ENCODE peak calls at places on chromosomes 3 and 15, in five cellular contexts. R is neural crest cell, X is NB4, T is progenitor cell of endocrine pancreas, N is neural progenitor cell. H is an unnamed sample.

GRCh38 chr15:90839187-90840071 is 29.0 kb upstream of the FURIN start:
- DNase-seq in R (peak), X (peak), T (no peak), N (peak), H (no peak)

GRCh38 chr15:64143276-64143675 is 8.3 kb upstream of the SNX22 start:
- DNase-seq in R (no peak), X (no peak), T (no peak), N (no peak), H (no peak)

GRCh38 chr15:58669108-58669507 is 80.4 kb downstream of the ADAM10 start:
- DNase-seq in R (no peak), X (no peak), T (no peak), N (no peak), H (no peak)

GRCh38 chr3:115922681-115923347 is 299.5 kb downstream of the GAP43 start:
- DNase-seq in R (peak), X (peak), T (no peak), N (peak), H (no peak)

GRCh38 chr3:34444137-34444536 is 645.7 kb downstream of the PDCD6IP start:
- DNase-seq in R (no peak), X (no peak), T (no peak), N (no peak), H (no peak)

GRCh38 chr3:150763841-150764483 is 993 bp upstream of the SIAH2 start:
- DNase-seq in R (peak), X (peak), T (peak), N (peak), H (no peak)

GRCh38 chr3:184337315-184337714 is at the start of gene FAM131A:
- DNase-seq in R (no peak), X (no peak), T (no peak), N (no peak), H (no peak)

GRCh38 chr3:9183011-9183410 is 66.4 kb downstream of the SRGAP3 start:
- DNase-seq in R (no peak), X (no peak), T (no peak), N (no peak), H (no peak)

GRCh38 chr3:134409041-134409440 is 34.8 kb upstream of the AMOTL2 start:
- DNase-seq in R (no peak), X (no peak), T (no peak), N (no peak), H (no peak)

GRCh38 chr3:111338059-111338698 is 203.8 kb upstream of the CD96 start:
- DNase-seq in R (peak), X (peak), T (peak), N (peak), H (no peak)

DNA sequence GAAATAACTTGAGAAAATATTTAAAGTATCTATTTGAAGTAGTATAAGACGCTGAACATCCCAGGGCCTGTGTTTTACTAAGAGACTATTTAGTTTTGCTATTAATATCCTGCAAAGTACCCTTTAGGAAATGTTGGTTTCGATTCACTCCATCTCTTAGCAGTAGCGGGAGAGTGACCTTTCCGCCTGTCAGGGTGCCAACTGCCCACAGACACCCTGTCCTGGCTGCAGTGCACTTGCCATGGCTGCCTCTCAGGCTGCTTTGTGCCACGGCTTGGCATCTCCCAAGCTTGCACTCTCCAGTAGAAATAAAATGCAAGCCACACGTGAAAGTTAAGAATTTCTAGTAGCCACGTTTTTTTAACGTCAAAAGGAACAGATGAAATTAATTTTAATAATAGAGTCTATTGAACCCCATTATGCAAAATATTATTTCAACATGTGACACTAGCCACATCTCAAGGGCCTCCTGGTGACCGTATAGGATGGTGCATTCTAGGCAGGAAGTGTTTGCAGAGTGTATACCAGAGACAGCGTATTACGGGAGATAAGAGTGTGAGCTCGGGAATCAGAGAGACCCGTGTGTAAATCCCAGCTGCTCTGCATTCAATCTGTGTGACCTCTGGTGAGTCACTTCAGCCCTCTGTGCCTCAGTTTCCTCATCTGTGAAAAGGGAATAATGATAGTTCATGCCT is 19.8 kb downstream of the ADAMTS9 start:
- DNase-seq in R (no peak), X (no peak), T (no peak), N (no peak), H (no peak)
- TF ChIP-seq CTCF in R (peak), X (no peak), T (no peak), N (no peak), H (no peak)

GRCh38 chr3:68878322-68878721 is 54.0 kb downstream of the TAFA4 start:
- DNase-seq in R (peak), X (peak), T (no peak), N (peak), H (no peak)
- TF ChIP-seq CTCF in R (peak), X (peak), T (peak), N (peak), H (peak)

DNA sequence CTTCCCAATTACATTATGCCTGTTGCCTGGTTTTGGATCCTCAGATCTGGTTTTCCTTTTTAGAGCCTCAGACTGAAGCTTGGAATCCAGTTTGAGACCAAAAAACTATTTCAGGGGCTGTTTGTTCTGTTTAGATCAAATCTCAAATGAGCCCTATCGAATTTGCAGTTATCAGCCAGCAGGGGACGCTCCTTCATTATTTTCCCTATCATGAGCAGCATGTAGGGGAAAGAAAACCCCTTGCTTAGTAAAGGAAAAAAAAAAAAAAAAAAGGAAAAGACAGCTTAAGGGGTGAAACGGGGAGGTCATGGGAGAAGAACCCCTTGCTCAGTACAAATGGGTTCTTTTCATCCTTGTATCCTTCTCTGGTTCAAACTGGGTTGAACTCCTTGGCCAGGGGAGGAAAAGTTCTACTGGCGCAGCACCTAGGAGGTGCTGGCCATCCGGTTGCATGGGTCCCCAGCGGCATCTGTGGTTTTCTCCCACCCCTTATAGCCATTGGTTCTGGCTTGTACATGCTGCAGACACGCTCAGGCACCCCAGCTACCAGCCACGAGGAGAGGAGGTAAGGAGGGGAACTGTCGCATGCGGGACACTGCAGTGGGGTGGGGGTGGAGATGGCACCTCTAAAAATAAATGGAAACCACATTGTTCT is 1375.1 kb upstream of the ALCAM start:
- DNase-seq in R (no peak), X (peak), T (no peak), N (peak), H (no peak)
- TF ChIP-seq CTCF in R (peak), X (peak), T (peak), N (peak), H (peak)

DNA sequence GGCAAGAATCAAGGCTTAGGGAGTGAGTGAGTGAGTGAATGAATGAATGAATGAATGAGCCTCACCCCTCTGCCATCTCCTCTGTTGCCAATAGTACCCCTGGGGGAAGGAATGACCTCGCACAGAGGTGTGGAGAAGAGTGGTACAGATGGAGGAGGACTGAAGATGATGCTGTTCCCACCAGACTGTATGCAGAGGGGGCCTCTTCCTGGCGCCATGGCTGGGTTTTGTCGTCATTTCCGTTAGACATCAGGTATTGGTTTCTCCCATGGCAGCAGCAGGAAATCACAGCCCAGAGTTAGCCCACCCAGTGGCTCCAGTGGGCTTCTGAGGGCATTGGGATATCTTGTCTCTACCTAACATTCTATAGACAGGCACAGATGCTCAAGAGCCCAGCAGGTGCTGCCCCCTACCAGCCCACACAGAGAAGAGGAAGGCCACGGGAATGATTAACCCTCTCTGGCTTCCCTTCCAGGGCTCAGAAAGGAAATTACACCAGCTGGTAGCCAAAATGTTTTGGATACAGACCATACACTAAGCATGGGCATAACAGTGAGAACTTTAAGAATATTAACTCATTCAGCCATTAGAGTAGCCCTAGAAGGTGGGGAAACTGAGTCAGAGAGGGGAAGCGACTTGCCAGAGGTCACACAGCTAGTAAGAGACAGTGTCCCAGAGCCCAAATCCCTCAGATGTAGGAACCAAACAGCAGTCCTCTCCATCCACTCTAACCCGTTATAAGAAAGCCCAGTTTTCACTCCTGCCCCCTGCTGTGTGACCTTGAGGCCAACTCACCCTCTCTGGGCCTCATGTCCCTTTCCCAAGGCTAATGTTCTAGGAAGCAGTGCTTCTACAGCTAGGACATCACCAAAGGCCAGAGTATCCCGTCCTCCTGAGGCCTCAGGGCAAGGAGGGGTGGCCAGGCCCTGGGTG is 109.6 kb upstream of the SLC6A11 start:
- DNase-seq in R (no peak), X (peak), T (no peak), N (peak), H (no peak)
- TF ChIP-seq CTCF in R (no peak), X (peak), T (peak), N (peak), H (peak)

DNA sequence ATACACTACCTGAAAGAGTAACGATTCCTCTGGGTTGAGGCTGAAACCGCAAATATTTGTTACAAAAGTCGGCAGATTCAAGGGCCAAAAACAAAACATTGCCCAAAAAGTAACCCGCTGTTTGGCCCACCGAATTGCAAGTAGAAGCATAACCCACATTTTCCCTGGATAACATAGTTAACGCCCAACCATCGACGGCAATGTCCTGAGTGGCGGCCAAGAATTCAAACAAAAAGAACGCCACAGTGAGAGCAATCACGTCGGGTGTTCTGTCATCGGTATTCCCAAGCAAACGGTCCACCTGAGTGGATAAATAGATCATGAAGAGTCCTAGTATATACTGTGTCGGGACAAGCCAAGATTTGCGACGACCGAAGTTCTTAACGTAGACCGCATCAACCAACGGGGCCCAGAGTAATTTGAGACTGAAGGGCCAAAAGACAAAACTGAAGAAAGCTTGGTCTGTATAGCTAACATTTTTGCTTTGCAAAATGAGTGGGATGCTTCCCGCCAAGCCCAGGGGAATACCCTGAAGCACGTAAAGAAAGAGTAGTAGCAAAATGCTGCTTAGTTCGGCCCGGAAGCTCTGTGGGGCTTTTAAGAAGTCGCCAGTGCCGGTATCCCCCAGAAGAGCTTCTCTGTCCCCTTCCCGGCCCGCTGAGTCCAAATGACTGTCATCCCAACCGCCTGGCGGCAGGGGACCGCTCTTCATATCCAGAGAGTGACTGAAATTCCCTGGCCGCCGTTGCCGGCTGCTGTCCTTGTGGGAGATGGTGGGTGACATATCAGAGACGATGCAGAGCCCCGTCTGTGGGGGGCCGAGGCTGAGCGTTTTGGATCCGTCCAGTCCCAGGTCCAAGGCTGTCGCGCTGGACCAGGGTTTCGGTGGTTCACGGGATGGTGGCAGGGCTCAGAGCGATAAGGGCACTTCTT is 747 bp downstream of the SLC33A1 start:
- DNase-seq in R (peak), X (peak), T (peak), N (peak), H (no peak)
- TF ChIP-seq CTCF in R (peak), X (no peak), T (peak), N (peak), H (peak)

DNA sequence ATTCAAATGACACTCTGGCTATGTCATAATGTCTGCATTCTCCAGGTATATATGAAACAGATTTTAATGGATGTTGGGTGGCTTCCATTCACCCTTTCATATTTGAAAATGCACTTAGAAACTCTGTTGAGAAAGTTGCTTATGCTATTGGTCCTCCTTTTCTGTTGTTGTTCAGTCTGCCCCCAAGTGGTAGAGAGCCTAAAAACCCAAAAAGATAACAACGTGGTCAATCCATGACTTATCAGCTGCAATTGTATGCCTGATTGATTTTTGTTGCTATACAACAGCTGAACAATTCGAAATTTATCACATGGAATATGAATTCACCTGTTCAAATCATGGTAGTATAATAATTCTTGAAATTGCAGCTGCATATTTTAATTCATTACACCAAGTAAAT is 279.8 kb downstream of the ROBO2 start:
- DNase-seq in R (no peak), X (peak), T (no peak), N (peak), H (no peak)
- TF ChIP-seq CTCF in R (no peak), X (peak), T (peak), N (peak), H (peak)

DNA sequence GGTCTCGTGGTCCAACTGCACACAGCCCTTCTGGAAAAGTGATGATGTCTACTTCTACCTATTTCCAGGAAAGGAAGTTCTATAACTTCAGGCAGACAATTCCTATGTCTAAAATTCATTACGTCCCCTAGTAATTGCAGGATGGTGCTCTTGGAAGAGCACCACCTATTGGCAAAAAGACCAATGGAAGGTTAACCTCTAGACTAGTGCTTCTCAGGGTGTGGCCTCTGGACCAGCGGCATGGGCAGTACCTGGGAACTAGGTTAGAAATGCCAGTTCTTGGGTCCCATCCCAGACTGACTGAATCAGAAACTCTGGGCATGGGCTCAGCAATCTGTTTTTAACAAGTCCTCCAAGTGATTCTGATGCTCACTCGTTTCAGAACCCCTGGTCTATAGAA is 258.3 kb upstream of the ICE2 start:
- DNase-seq in R (no peak), X (no peak), T (no peak), N (no peak), H (no peak)
- TF ChIP-seq CTCF in R (no peak), X (peak), T (no peak), N (peak), H (peak)

DNA sequence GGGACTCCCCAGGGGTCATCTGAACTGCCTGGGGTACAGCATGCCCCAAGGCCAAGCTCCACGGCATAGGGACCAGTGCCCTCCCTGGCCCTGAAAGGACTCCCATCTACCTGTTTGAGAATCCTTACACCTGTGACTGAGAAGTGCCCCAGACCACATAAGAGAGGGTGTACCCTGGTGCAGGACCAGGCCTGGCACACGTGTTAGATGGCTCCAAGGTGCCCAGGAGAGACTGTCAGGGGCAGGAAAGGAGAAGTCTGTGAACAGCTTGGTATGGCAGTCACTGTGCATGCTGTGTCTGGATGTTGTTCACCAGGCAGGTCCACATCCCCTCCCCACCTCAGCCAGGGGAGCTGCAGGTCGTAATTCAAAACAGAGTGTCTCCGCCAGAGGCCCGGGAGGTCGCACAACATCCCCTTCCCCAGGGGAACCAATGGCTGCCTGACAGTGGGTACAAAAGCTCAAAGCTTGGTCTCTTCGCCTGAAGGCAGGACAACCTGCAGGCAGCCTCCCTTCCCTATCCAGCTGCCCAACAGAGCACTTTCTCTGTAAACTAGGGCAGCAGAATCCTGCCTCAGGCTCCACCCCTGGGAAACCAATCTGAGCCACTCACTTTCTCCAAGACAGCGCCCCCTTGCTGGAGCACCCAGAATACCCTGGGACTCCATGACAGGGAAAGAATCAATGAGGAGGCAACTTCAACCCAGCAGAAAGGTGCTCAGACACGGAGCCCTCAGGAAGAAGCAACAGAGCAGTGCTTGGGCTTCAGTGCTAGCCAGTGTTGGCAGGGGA is 3.9 kb downstream of the NUP210 start:
- DNase-seq in R (no peak), X (peak), T (no peak), N (peak), H (no peak)
- TF ChIP-seq CTCF in R (peak), X (peak), T (peak), N (peak), H (peak)

DNA sequence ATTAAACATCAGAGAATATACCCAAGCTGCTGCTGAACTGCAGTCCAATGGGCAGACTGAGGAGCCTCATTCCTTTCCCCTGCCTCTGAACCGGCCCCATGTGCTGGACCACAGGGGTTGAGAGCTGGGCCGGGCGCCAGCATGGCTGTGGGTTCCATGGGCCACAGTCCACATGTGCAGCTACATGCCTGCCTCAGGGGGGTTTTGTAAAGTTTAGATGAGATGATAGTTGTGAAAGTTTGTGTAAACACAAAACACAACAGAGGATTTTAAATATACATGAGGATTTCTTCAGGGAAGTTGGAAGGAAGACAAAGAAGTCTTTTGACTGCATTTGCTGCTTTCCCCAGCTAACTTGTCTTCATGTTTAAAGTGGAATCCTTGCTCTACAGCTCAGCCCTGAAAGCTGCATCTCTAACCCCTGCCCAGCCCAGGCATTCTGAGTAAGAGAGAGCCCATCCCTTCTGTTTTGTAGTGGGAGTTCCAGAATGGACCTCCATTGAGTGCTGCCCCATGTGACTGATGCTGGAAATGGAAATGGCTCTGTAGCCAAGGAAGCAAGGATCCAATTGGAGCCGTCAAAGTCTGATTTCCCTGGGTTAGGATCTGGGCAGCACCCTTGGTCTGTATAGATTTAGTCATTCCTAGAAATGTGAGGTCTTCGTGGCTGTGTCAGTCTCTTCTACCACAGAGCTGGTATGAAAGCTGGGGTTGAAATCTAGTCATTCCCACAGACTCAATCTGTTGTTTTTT is 17.5 kb downstream of the SLC12A8 start:
- DNase-seq in R (no peak), X (no peak), T (no peak), N (no peak), H (no peak)
- TF ChIP-seq CTCF in R (no peak), X (no peak), T (no peak), N (no peak), H (no peak)

H was measured in chondrocyte.